ENCODE peak calls at places on chromosomes 11 and 22, in ten cellular contexts. G is amniotic epithelial cell; K is mesendoderm; Z is GM19239; H is occipital lobe; C is NCI-H2227 treated with DMSO at 0.1 percent for 48 hours; V is stimulated activated CD4-positive, alpha-beta T cell treated with anti-CD3 and anti-CD28 coated beads, Interleukin-4, amount 100 ng/mL, for 24 hours; O is A549; Y is kidney tubule cell; F is non-pigmented ciliary epithelial cell. A is an unnamed sample.

GRCh38 chr22:19884161-19884953 is 29.7 kb upstream of the GNB1L start:
- DNase-seq in G (no peak), K (no peak), Z (no peak), H (no peak), C (no peak), V (no peak), O (no peak), Y (no peak), F (no peak), A (peak; percentile 34)

GRCh38 chr11:93236741-93237675 is 39.2 kb upstream of the SLC36A4 start:
- DNase-seq in G (peak; percentile 61), K (peak; percentile 81), Z (no peak), H (no peak), C (peak; percentile 49), V (peak; percentile 4), O (peak; percentile 7), Y (peak; percentile 45), F (no peak), A (no peak)

GRCh38 chr22:44620129-44620840 is 81.7 kb upstream of the PRR5 start:
- DNase-seq in G (peak; percentile 43), K (peak; percentile 96), Z (peak; percentile 44), H (peak; percentile 28), C (peak; percentile 84), V (peak; percentile 71), O (no peak), Y (peak; percentile 49), F (no peak), A (peak; percentile 96)

GRCh38 chr11:71190551-71190950 is 61.8 kb downstream of the SHANK2 start:
- DNase-seq in G (no peak), K (no peak), Z (no peak), H (no peak), C (no peak), V (no peak), O (no peak), Y (no peak), F (no peak), A (no peak)

GRCh38 chr22:37316405-37316804 is 34.1 kb downstream of the CYTH4 start:
- DNase-seq in G (no peak), K (no peak), Z (no peak), H (no peak), C (no peak), V (no peak), O (no peak), Y (no peak), F (no peak), A (no peak)

GRCh38 chr11:33936745-33937612 is 45.1 kb upstream of the LMO2 start:
- DNase-seq in G (peak; percentile 73), K (peak; percentile 31), Z (no peak), H (no peak), C (peak; percentile 41), V (no peak), O (no peak), Y (no peak), F (peak; percentile 52), A (no peak)

GRCh38 chr22:28019360-28019759 is 100.3 kb upstream of the PITPNB start:
- DNase-seq in G (no peak), K (no peak), Z (no peak), H (no peak), C (no peak), V (no peak), O (no peak), Y (peak; percentile 90), F (no peak), A (no peak)

GRCh38 chr11:1197886-1198765 is 24.7 kb upstream of the MUC5B start:
- DNase-seq in G (no peak), K (no peak), Z (no peak), H (no peak), C (no peak), V (no peak), O (no peak), Y (no peak), F (no peak), A (peak; percentile 44)

GRCh38 chr11:3152471-3153110 is 12.5 kb downstream of the OSBPL5 start:
- DNase-seq in G (peak; percentile 39), K (no peak), Z (no peak), H (no peak), C (no peak), V (no peak), O (no peak), Y (no peak), F (no peak), A (no peak)

GRCh38 chr11:35292290-35292689 is 127.1 kb downstream of the SLC1A2 start:
- DNase-seq in G (no peak), K (peak; percentile 28), Z (no peak), H (no peak), C (no peak), V (no peak), O (no peak), Y (no peak), F (no peak), A (no peak)

GRCh38 chr11:115760921-115761320 is 256.7 kb upstream of the CADM1 start:
- DNase-seq in G (no peak), K (no peak), Z (no peak), H (no peak), C (no peak), V (no peak), O (no peak), Y (no peak), F (no peak), A (no peak)

GRCh38 chr22:37740455-37741311 is 43.8 kb downstream of the TRIOBP start:
- DNase-seq in G (peak; percentile 66), K (no peak), Z (no peak), H (no peak), C (no peak), V (no peak), O (no peak), Y (no peak), F (no peak), A (no peak)

GRCh38 chr11:76802151-76802550 is 19.0 kb downstream of the TSKU start:
- DNase-seq in G (no peak), K (no peak), Z (no peak), H (no peak), C (no peak), V (no peak), O (no peak), Y (no peak), F (no peak), A (no peak)

GRCh38 chr11:44308923-44309482 is 936 bp downstream of the ALX4 start:
- DNase-seq in G (no peak), K (peak; percentile 54), Z (no peak), H (no peak), C (no peak), V (no peak), O (no peak), Y (no peak), F (no peak), A (no peak)

GRCh38 chr11:120974980-120975379 is 48.9 kb upstream of the TBCEL start:
- DNase-seq in G (no peak), K (peak; percentile 79), Z (no peak), H (peak; percentile 15), C (no peak), V (no peak), O (no peak), Y (no peak), F (no peak), A (no peak)

GRCh38 chr11:27592111-27592780 is 85.7 kb upstream of the LIN7C start:
- DNase-seq in G (peak; percentile 70), K (no peak), Z (no peak), H (no peak), C (no peak), V (no peak), O (no peak), Y (no peak), F (no peak), A (no peak)

GRCh38 chr11:48052183-48053040 is 72.1 kb downstream of the PTPRJ start:
- DNase-seq in G (peak; percentile 75), K (peak; percentile 90), Z (no peak), H (no peak), C (no peak), V (no peak), O (no peak), Y (peak; percentile 92), F (peak; percentile 43), A (no peak)

GRCh38 chr11:70246196-70246595 is 24.3 kb upstream of the PPFIA1 start:
- DNase-seq in G (peak; percentile 72), K (no peak), Z (no peak), H (no peak), C (no peak), V (no peak), O (no peak), Y (no peak), F (no peak), A (no peak)

GRCh38 chr11:107576497-107577086 is 11.1 kb upstream of the ALKBH8 start:
- DNase-seq in G (no peak), K (no peak), Z (peak; percentile 13), H (no peak), C (peak; percentile 13), V (peak; percentile 69), O (peak; percentile 36), Y (peak; percentile 47), F (no peak), A (no peak)

GRCh38 chr22:23241562-23242472 is 61.5 kb downstream of the BCR start:
- DNase-seq in G (no peak), K (no peak), Z (no peak), H (no peak), C (no peak), V (no peak), O (no peak), Y (no peak), F (no peak), A (no peak)

GRCh38 chr22:36822581-36822980 is 5.7 kb upstream of the PVALB start:
- DNase-seq in G (no peak), K (peak; percentile 90), Z (no peak), H (no peak), C (no peak), V (no peak), O (no peak), Y (no peak), F (no peak), A (no peak)

A was measured in CD14-positive monocyte.